ENCODE peak calls at places on chromosomes 12 and 14, in four cellular contexts. P is sigmoid colon, G is heart left ventricle, W is endothelial cell of umbilical vein. F is an unnamed sample. For H3K4me1, the result is how much of the 10 kb centered on the place peaks cover.

GRCh38 chr14:92744198-92744597 is 4.2 kb downstream of the LGMN start:
- DNase-seq in W (no peak), G (no peak), P (no peak), F (no peak)

GRCh38 chr12:116497051-116497529 is 62.1 kb upstream of the MAP1LC3B2 start:
- DNase-seq in W (no peak), P (no peak), G (no peak), F (no peak)

GRCh38 chr14:97458302-97459137 is 661.3 kb downstream of the VRK1 start:
- DNase-seq in W (no peak), P (no peak), G (no peak), F (peak)

GRCh38 chr12:71186571-71187288 is 28.9 kb upstream of the TSPAN8 start:
- DNase-seq in P (no peak), G (no peak), W (no peak), F (no peak)

GRCh38 chr14:76581592-76581991 is 179.7 kb upstream of the VASH1 start:
- DNase-seq in W (no peak), P (no peak), G (no peak), F (no peak)

GRCh38 chr12:20366776-20367409 is 1.4 kb upstream of the PDE3A start:
- DNase-seq in G (no peak), P (no peak), W (no peak), F (no peak)

GRCh38 chr14:68284333-68284732 is 464.8 kb downstream of the RAD51B start:
- DNase-seq in W (no peak), G (no peak), P (no peak), F (no peak)

GRCh38 chr14:81313775-81314429 is 86.2 kb downstream of the STON2 start:
- DNase-seq in P (no peak), G (no peak), W (no peak), F (no peak)

GRCh38 chr12:52066346-52067080 is 3.3 kb upstream of the ATG101 start:
- DNase-seq in G (no peak), W (no peak), P (no peak), F (no peak)

GRCh38 chr12:69057742-69058141 is 124.8 kb upstream of the CPM start:
- DNase-seq in P (no peak), G (no peak), W (no peak), F (no peak)

GRCh38 chr14:35444104-35444503 is 39.6 kb upstream of the NFKBIA start:
- DNase-seq in P (no peak), W (no peak), G (no peak), F (no peak)

GRCh38 chr12:129868566-129868965 is 35.3 kb downstream of the TMEM132D start:
- DNase-seq in P (no peak), W (no peak), G (no peak), F (no peak)

GRCh38 chr12:122544537-122544936 is 17.5 kb downstream of the KNTC1 start:
- DNase-seq in W (no peak), P (no peak), G (no peak), F (no peak)

GRCh38 chr12:16563519-16563918 is 42.4 kb downstream of the LMO3 start:
- DNase-seq in W (peak), G (no peak), P (no peak), F (no peak)

GRCh38 chr12:42912367-42912766 is 322.8 kb upstream of the PRICKLE1 start:
- DNase-seq in P (no peak), G (no peak), W (no peak), F (no peak)

GRCh38 chr12:97575792-97576191 is 113.2 kb downstream of the RMST start:
- DNase-seq in W (no peak), P (no peak), G (no peak), F (no peak)

GRCh38 chr14:93719234-93719633 is 69.1 kb downstream of the PRIMA1 start:
- DNase-seq in P (peak), W (no peak), G (no peak), F (no peak)

GRCh38 chr12:119013023-119013422 is 31.7 kb downstream of the SRRM4 start:
- DNase-seq in W (no peak), P (no peak), G (no peak), F (no peak)

GRCh38 chr14:89163237-89163636 is 253.8 kb downstream of the FOXN3 start:
- DNase-seq in W (no peak), P (no peak), G (no peak), F (no peak)

GRCh38 chr14:69955855-69956567 is 76.8 kb downstream of the SMOC1 start:
- DNase-seq in G (no peak), W (no peak), P (no peak), F (no peak)

GRCh38 chr12:1670244-1670814 is 20.5 kb upstream of the ADIPOR2 start:
- DNase-seq in P (no peak), G (no peak), W (no peak), F (no peak)

GRCh38 chr12:94595152-94595551 is 55.2 kb downstream of the TMCC3 start:
- DNase-seq in G (no peak), W (no peak), P (no peak), F (no peak)

GRCh38 chr12:118354903-118355302 is 17.8 kb downstream of the TAOK3 start:
- DNase-seq in W (no peak), P (no peak), G (no peak), F (no peak)

GRCh38 chr14:64186231-64187129 is 107.7 kb downstream of the ESR2 start:
- DNase-seq in P (no peak), W (no peak), G (no peak), F (no peak)
- TF ChIP-seq POLR2A in P (no peak), W (no peak), G (no peak), F (no peak)

GRCh38 chr12:50167026-50167742 is at the start of gene CERS5:
- DNase-seq in P (peak), G (peak), W (peak), F (peak)

GRCh38 chr12:50162225-50162624 is 4.9 kb downstream of the CERS5 start:
- DNase-seq in G (no peak), W (no peak), P (no peak), F (no peak)

GRCh38 chr12:50164963-50165362 is 2.2 kb downstream of the CERS5 start:
- DNase-seq in W (no peak), P (no peak), G (no peak), F (no peak)

DNA sequence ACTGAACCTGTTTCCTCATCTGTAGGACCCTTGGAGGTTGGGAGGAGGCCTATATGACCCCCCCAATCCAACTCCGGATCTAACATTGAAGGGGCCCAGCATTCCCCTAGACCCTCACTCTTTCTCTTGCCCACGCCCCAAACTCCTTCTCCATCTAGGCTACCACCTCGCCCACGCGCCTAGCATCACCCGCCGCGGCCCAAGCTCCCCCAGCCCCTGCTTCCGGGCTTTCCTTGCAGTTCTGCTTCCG is 468 bp downstream of the CERS5 start:
- DNase-seq in P (peak), G (no peak), W (no peak), F (peak)
- H3K4me1 ChIP-seq in P (under half), G (under half), W (under half), F (under half)

GRCh38 chr14:25049127-25049558 is 804 bp downstream of the STXBP6 start:
- DNase-seq in W (no peak), P (peak), G (peak), F (no peak)

GRCh38 chr14:25050494-25051170 is 685 bp upstream of the STXBP6 start:
- DNase-seq in P (no peak), W (peak), G (no peak), F (no peak)

GRCh38 chr14:25049559-25050493 is at the start of gene STXBP6:
- DNase-seq in P (peak), G (peak), W (peak), F (peak)

GRCh38 chr14:25046301-25046943 is 3.5 kb downstream of the STXBP6 start:
- DNase-seq in P (no peak), G (no peak), W (no peak), F (no peak)

DNA sequence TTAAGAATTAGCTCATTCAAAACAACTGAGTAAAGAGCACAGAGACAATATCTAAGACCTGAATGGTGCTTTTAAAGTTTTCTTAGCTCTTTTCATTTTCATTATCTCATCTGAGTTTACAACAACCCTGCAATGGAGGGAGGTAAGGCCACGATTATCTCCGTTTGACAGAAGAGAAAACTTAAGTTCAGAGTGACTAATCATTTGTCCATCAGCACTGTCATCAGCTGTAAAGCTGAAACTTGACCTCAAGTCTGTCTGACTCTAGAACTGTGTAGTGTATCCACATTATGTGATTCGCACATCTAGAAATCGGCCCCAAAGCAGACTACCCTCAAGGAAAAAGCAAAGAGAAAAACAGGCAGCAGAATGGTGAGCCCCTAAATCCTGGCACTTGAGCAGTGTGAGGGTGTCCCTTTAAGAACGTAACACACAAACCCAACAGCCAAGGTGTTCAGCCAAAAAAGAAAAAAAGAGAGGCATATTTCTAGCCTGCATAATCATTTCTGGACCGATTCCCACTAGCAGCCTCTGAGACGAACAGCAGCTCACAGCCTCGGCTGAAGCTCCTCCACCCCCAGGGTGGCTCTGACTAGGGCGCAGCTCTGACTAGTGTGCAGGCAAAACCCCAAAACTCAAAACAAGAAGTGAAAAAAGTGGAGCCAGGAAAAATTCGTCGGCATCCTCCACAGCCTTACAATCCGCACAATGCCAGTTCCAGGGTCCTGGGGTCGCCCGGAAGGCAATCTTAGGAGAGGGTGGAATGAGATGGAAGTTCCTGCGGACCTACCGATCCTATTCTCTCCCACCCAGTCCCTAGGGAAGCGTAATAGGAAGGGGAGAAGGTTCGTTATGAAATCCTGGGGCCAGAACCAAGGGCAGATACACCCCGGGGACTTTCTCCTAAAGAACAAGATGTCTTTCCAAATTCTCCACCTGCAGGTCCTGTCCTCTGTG is 1.5 kb downstream of the STXBP6 start:
- DNase-seq in G (peak), P (peak), W (no peak), F (peak)
- TF ChIP-seq POLR2A in G (no peak), P (no peak), W (no peak), F (no peak)

GRCh38 chr12:108666326-108666995 is 32.8 kb upstream of the SELPLG start:
- DNase-seq in P (peak), W (no peak), G (peak), F (peak)
- H3K4me1 ChIP-seq in P (half or more), W (under half), G (half or more), F (under half)